ENCODE peak calls at places on chromosomes 1 and 21, in nine cellular contexts. One of them, this sample, is unnamed.

GRCh38 chr1:173294853-173295252 is 87.7 kb upstream of the TNFSF4 start:
- DNase-seq in tibial nerve: no peak
- DNase-seq in cardiac muscle cell: no peak
- DNase-seq in tibial artery: no peak
- DNase-seq in AG04450: no peak
- DNase-seq in colonic mucosa: no peak
- DNase-seq in fibroblast of lung: peak
- DNase-seq in AG10803: peak
- DNase-seq in heart right ventricle: no peak
- DNase-seq in this sample: no peak

GRCh38 chr1:12539705-12540579 is 78.1 kb downstream of the DHRS3 start:
- DNase-seq in cardiac muscle cell: peak
- DNase-seq in tibial artery: peak
- DNase-seq in tibial nerve: peak
- DNase-seq in colonic mucosa: peak
- DNase-seq in AG04450: peak
- DNase-seq in fibroblast of lung: peak
- DNase-seq in heart right ventricle: peak
- DNase-seq in AG10803: peak
- DNase-seq in this sample: peak

GRCh38 chr1:212540031-212540430 is 68.5 kb upstream of the ATF3 start:
- DNase-seq in fibroblast of lung: no peak
- DNase-seq in heart right ventricle: no peak
- DNase-seq in cardiac muscle cell: no peak
- DNase-seq in AG04450: no peak
- DNase-seq in tibial artery: no peak
- DNase-seq in colonic mucosa: no peak
- DNase-seq in AG10803: no peak
- DNase-seq in tibial nerve: no peak
- DNase-seq in this sample: no peak

GRCh38 chr1:218384576-218384975 is 39.4 kb downstream of the TGFB2 start:
- DNase-seq in fibroblast of lung: peak
- DNase-seq in colonic mucosa: no peak
- DNase-seq in AG04450: no peak
- DNase-seq in tibial artery: no peak
- DNase-seq in tibial nerve: no peak
- DNase-seq in heart right ventricle: no peak
- DNase-seq in cardiac muscle cell: no peak
- DNase-seq in AG10803: peak
- DNase-seq in this sample: peak

GRCh38 chr1:14514760-14515159 is 83.7 kb upstream of the KAZN start:
- DNase-seq in tibial nerve: no peak
- DNase-seq in colonic mucosa: no peak
- DNase-seq in heart right ventricle: no peak
- DNase-seq in tibial artery: no peak
- DNase-seq in cardiac muscle cell: no peak
- DNase-seq in AG10803: no peak
- DNase-seq in fibroblast of lung: no peak
- DNase-seq in AG04450: no peak
- DNase-seq in this sample: no peak

GRCh38 chr1:161258439-161259386 is at the start of gene PCP4L1:
- DNase-seq in AG04450: no peak
- DNase-seq in colonic mucosa: peak
- DNase-seq in tibial nerve: no peak
- DNase-seq in tibial artery: peak
- DNase-seq in cardiac muscle cell: peak
- DNase-seq in fibroblast of lung: peak
- DNase-seq in AG10803: peak
- DNase-seq in heart right ventricle: peak
- DNase-seq in this sample: peak

GRCh38 chr1:234520908-234521801 is 42.2 kb upstream of the TARBP1 start:
- DNase-seq in AG10803: no peak
- DNase-seq in AG04450: no peak
- DNase-seq in heart right ventricle: no peak
- DNase-seq in tibial artery: no peak
- DNase-seq in tibial nerve: no peak
- DNase-seq in fibroblast of lung: no peak
- DNase-seq in colonic mucosa: no peak
- DNase-seq in cardiac muscle cell: no peak
- DNase-seq in this sample: no peak

GRCh38 chr1:168974611-168975010 is 131.9 kb upstream of the ATP1B1 start:
- DNase-seq in AG04450: no peak
- DNase-seq in colonic mucosa: no peak
- DNase-seq in tibial artery: no peak
- DNase-seq in tibial nerve: no peak
- DNase-seq in heart right ventricle: no peak
- DNase-seq in AG10803: no peak
- DNase-seq in fibroblast of lung: no peak
- DNase-seq in cardiac muscle cell: no peak
- DNase-seq in this sample: no peak

GRCh38 chr1:220950576-220950975 is 71.3 kb downstream of the HLX start:
- DNase-seq in colonic mucosa: no peak
- DNase-seq in AG04450: no peak
- DNase-seq in fibroblast of lung: no peak
- DNase-seq in heart right ventricle: no peak
- DNase-seq in tibial nerve: no peak
- DNase-seq in tibial artery: no peak
- DNase-seq in cardiac muscle cell: no peak
- DNase-seq in AG10803: peak
- DNase-seq in this sample: no peak

GRCh38 chr1:99590578-99591209 is 55.2 kb upstream of the PALMD start:
- DNase-seq in AG04450: peak
- DNase-seq in fibroblast of lung: peak
- DNase-seq in colonic mucosa: no peak
- DNase-seq in tibial nerve: no peak
- DNase-seq in heart right ventricle: peak
- DNase-seq in AG10803: peak
- DNase-seq in cardiac muscle cell: no peak
- DNase-seq in tibial artery: peak
- DNase-seq in this sample: peak

GRCh38 chr1:154755858-154756730 is 114.0 kb downstream of the KCNN3 start:
- DNase-seq in fibroblast of lung: peak
- DNase-seq in tibial nerve: no peak
- DNase-seq in heart right ventricle: no peak
- DNase-seq in cardiac muscle cell: no peak
- DNase-seq in AG10803: peak
- DNase-seq in tibial artery: no peak
- DNase-seq in colonic mucosa: no peak
- DNase-seq in AG04450: no peak
- DNase-seq in this sample: peak

GRCh38 chr1:165903672-165904071 is 76.3 kb downstream of the UCK2 start:
- DNase-seq in AG04450: no peak
- DNase-seq in cardiac muscle cell: no peak
- DNase-seq in tibial nerve: no peak
- DNase-seq in fibroblast of lung: peak
- DNase-seq in tibial artery: no peak
- DNase-seq in colonic mucosa: peak
- DNase-seq in AG10803: peak
- DNase-seq in heart right ventricle: no peak
- DNase-seq in this sample: peak

GRCh38 chr1:209486861-209487260 is 96.7 kb upstream of the CAMK1G start:
- DNase-seq in colonic mucosa: no peak
- DNase-seq in heart right ventricle: no peak
- DNase-seq in AG10803: peak
- DNase-seq in fibroblast of lung: peak
- DNase-seq in AG04450: no peak
- DNase-seq in tibial nerve: no peak
- DNase-seq in tibial artery: no peak
- DNase-seq in cardiac muscle cell: no peak
- DNase-seq in this sample: no peak

GRCh38 chr21:43467785-43468184 is 40.9 kb upstream of the SIK1 start:
- DNase-seq in cardiac muscle cell: no peak
- DNase-seq in tibial artery: no peak
- DNase-seq in AG10803: no peak
- DNase-seq in colonic mucosa: peak
- DNase-seq in heart right ventricle: no peak
- DNase-seq in fibroblast of lung: no peak
- DNase-seq in AG04450: no peak
- DNase-seq in tibial nerve: peak
- DNase-seq in this sample: no peak

GRCh38 chr1:40646385-40646784 is 19.1 kb downstream of the RIMS3 start:
- DNase-seq in colonic mucosa: no peak
- DNase-seq in heart right ventricle: no peak
- DNase-seq in tibial artery: no peak
- DNase-seq in AG10803: peak
- DNase-seq in AG04450: no peak
- DNase-seq in cardiac muscle cell: no peak
- DNase-seq in fibroblast of lung: no peak
- DNase-seq in tibial nerve: no peak
- DNase-seq in this sample: peak

GRCh38 chr1:7009741-7010525 is 224.7 kb downstream of the CAMTA1 start:
- DNase-seq in AG04450: no peak
- DNase-seq in colonic mucosa: no peak
- DNase-seq in heart right ventricle: no peak
- DNase-seq in cardiac muscle cell: no peak
- DNase-seq in tibial artery: no peak
- DNase-seq in tibial nerve: no peak
- DNase-seq in AG10803: no peak
- DNase-seq in fibroblast of lung: no peak
- DNase-seq in this sample: no peak

DNA sequence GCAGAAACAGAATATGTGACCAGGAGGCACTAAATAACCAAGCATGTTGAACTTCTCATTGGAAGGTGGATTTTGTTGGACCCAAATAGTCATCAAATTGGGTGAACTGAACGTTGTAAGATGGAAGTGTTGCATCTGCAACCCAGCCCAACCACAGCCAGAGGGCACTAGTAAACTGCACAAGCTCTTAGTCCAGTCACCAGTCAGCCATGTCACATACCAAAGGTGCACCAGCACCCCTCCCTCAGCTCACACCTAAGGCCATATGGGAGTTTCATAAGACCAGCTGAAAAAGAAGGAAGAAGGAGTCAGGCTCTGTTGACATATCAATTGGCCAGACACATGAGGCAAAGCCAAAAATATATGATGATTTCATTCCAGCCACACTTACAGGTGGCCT is 481.7 kb upstream of the NR5A2 start:
- DNase-seq in heart right ventricle: no peak
- DNase-seq in cardiac muscle cell: no peak
- DNase-seq in tibial nerve: no peak
- DNase-seq in tibial artery: no peak
- DNase-seq in AG04450: no peak
- DNase-seq in fibroblast of lung: no peak
- DNase-seq in colonic mucosa: no peak
- DNase-seq in AG10803: no peak
- DNase-seq in this sample: no peak
- TF ChIP-seq CTCF in heart right ventricle: no peak
- TF ChIP-seq CTCF in cardiac muscle cell: no peak
- TF ChIP-seq CTCF in tibial nerve: no peak
- TF ChIP-seq CTCF in tibial artery: no peak
- TF ChIP-seq CTCF in AG04450: peak
- TF ChIP-seq CTCF in fibroblast of lung: no peak
- TF ChIP-seq CTCF in colonic mucosa: peak
- TF ChIP-seq CTCF in AG10803: peak
- TF ChIP-seq CTCF in this sample: peak

GRCh38 chr1:202809597-202810159 is 1.1 kb upstream of the PCAT6 start:
- DNase-seq in AG04450: no peak
- DNase-seq in cardiac muscle cell: no peak
- DNase-seq in heart right ventricle: no peak
- DNase-seq in fibroblast of lung: no peak
- DNase-seq in AG10803: no peak
- DNase-seq in tibial artery: no peak
- DNase-seq in colonic mucosa: no peak
- DNase-seq in tibial nerve: no peak
- DNase-seq in this sample: no peak
- H3K4me3 ChIP-seq in AG04450: no peak
- H3K4me3 ChIP-seq in cardiac muscle cell: peak
- H3K4me3 ChIP-seq in heart right ventricle: peak
- H3K4me3 ChIP-seq in fibroblast of lung: no peak
- H3K4me3 ChIP-seq in AG10803: peak
- H3K4me3 ChIP-seq in tibial artery: peak
- H3K4me3 ChIP-seq in colonic mucosa: no peak
- H3K4me3 ChIP-seq in tibial nerve: no peak
- H3K4me3 ChIP-seq in this sample: no peak

DNA sequence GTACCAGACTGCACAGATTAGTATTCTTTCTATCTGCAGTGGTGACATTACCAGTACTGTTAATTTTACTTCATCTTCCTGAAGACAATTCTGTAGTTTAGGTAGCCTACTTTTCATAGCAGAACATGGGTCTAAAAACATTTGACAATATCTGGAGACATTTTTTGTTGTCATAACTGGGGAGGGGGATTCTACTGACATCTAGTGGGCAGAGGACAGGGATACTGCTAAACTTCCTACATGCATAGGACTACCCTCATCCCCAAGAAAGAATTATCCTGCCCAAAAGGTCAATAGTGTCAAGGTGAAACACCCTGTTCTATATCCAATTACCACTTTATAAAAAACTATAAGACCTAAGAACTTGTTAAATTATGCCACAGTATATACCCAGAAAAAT is 3.4 kb upstream of the ARHGAP29 start:
- DNase-seq in colonic mucosa: no peak
- DNase-seq in fibroblast of lung: no peak
- DNase-seq in AG10803: no peak
- DNase-seq in tibial artery: no peak
- DNase-seq in tibial nerve: no peak
- DNase-seq in cardiac muscle cell: peak
- DNase-seq in AG04450: no peak
- DNase-seq in heart right ventricle: no peak
- DNase-seq in this sample: no peak
- TF ChIP-seq CTCF in colonic mucosa: no peak
- TF ChIP-seq CTCF in fibroblast of lung: peak
- TF ChIP-seq CTCF in AG10803: peak
- TF ChIP-seq CTCF in tibial artery: no peak
- TF ChIP-seq CTCF in tibial nerve: no peak
- TF ChIP-seq CTCF in cardiac muscle cell: peak
- TF ChIP-seq CTCF in AG04450: peak
- TF ChIP-seq CTCF in heart right ventricle: peak
- TF ChIP-seq CTCF in this sample: peak

DNA sequence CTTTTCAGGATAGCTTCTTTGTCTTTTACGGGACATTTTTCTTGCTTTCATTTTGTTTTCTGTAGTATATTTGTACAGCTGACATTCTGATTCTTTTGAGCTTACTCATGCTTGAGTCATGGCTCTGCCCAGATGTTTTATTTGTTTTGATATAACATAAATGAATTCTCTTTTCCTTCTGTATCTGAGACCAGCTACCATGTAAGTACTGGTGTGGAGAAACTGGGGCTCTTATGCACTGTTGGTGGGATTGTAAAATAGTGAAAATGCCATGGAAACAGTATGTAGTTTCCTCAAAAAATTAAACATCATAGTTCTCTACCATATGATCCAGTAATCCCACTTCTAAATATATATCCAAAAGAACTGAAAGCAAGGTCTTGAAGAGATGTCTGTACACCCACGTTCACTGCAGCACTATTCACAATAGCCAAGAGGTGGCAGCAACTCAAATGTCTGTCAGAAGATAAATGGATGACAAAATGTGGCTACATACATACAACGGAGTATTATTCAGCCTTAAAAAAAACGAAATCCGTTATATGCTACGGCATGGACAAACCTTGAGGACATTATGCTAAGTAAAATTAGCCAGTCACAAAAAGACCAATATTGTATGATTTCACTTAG is 61.4 kb downstream of the EIF2B3 start:
- DNase-seq in tibial nerve: no peak
- DNase-seq in fibroblast of lung: peak
- DNase-seq in tibial artery: no peak
- DNase-seq in heart right ventricle: no peak
- DNase-seq in cardiac muscle cell: no peak
- DNase-seq in AG10803: peak
- DNase-seq in AG04450: peak
- DNase-seq in colonic mucosa: no peak
- DNase-seq in this sample: peak
- H3K4me3 ChIP-seq in tibial nerve: no peak
- H3K4me3 ChIP-seq in fibroblast of lung: no peak
- H3K4me3 ChIP-seq in tibial artery: no peak
- H3K4me3 ChIP-seq in heart right ventricle: no peak
- H3K4me3 ChIP-seq in cardiac muscle cell: no peak
- H3K4me3 ChIP-seq in AG10803: peak
- H3K4me3 ChIP-seq in AG04450: peak
- H3K4me3 ChIP-seq in colonic mucosa: no peak
- H3K4me3 ChIP-seq in this sample: no peak

This sample was measured in astrocyte of the spinal cord.